ENCODE peak calls at places on chromosomes 7 and 10, in four cellular contexts. X, S, H and P are unnamed samples.

GRCh38 chr7:77415474-77415821 is 701 bp downstream of the GSAP start:
- DNase-seq in X (peak), S (no peak), H (peak), P (peak)

GRCh38 chr10:6070647-6071046 is 8.5 kb upstream of the IL2RA start:
- DNase-seq in X (no peak), S (no peak), H (no peak), P (no peak)

GRCh38 chr10:49611815-49612512 is 1.9 kb downstream of the SLC18A3 start:
- DNase-seq in X (no peak), S (no peak), H (no peak), P (peak)

GRCh38 chr7:134155871-134156270 is 28.7 kb downstream of the LRGUK start:
- DNase-seq in X (no peak), S (no peak), H (no peak), P (no peak)

GRCh38 chr7:18829518-18830252 is 287.8 kb downstream of the TWIST1 start:
- DNase-seq in X (no peak), S (peak), H (no peak), P (no peak)

GRCh38 chr10:133309111-133309719 is 501 bp downstream of the ZNF511 start:
- DNase-seq in X (peak), S (peak), H (peak), P (peak)

GRCh38 chr7:7321681-7322080 is 139.3 kb downstream of the C1GALT1 start:
- DNase-seq in X (no peak), S (peak), H (no peak), P (no peak)

GRCh38 chr7:157925383-157925875 is 588.6 kb downstream of the DNAJB6 start:
- DNase-seq in X (no peak), S (no peak), H (no peak), P (no peak)

GRCh38 chr7:113698556-113699220 is 220.1 kb downstream of the PPP1R3A start:
- DNase-seq in X (no peak), S (peak), H (no peak), P (no peak)

GRCh38 chr10:125882596-125882995 is 1.5 kb upstream of the DHX32 start:
- DNase-seq in X (no peak), S (peak), H (no peak), P (no peak)

GRCh38 chr7:111593343-111593742 is 31.1 kb upstream of the IMMP2L start:
- DNase-seq in X (no peak), S (no peak), H (no peak), P (no peak)

GRCh38 chr7:26029911-26030310 is 122.1 kb upstream of the NFE2L3 start:
- DNase-seq in X (no peak), S (no peak), H (no peak), P (no peak)

GRCh38 chr7:128718967-128719642 is 20.1 kb upstream of the CALU start:
- DNase-seq in X (no peak), S (no peak), H (no peak), P (no peak)

GRCh38 chr10:27944005-27944404 is 54.9 kb downstream of the ODAD2 start:
- DNase-seq in X (no peak), S (no peak), H (no peak), P (no peak)

GRCh38 chr10:104441601-104442000 is 88.0 kb downstream of the CFAP58 start:
- DNase-seq in X (no peak), S (peak), H (no peak), P (no peak)

GRCh38 chr7:122885583-122886356 is 490 bp downstream of the CADPS2 start:
- DNase-seq in X (peak), S (peak), H (peak), P (peak)

GRCh38 chr10:92575961-92576360 is 2.1 kb upstream of the IDE start:
- DNase-seq in X (no peak), S (peak), H (no peak), P (no peak)

GRCh38 chr10:118311505-118311904 is 30.6 kb downstream of the FAM204A start:
- DNase-seq in X (no peak), S (no peak), H (no peak), P (no peak)